ENCODE peak calls at places on chromosomes 3 and 15, in six cellular contexts. Z, J, N, S, K and L are unnamed samples.

GRCh38 chr3:166211451-166211850 is 374.2 kb upstream of the BCHE start:
- DNase-seq in S (no peak), Z (no peak), J (no peak), N (no peak), K (no peak), L (no peak)

GRCh38 chr3:122810706-122811105 is 15.8 kb downstream of the SLC49A4 start:
- DNase-seq in Z (no peak), S (no peak), J (no peak), N (no peak), K (no peak), L (no peak)

GRCh38 chr3:120348065-120348980 is 831 bp downstream of the LRRC58 start:
- DNase-seq in S (peak), N (no peak), K (peak), Z (no peak), J (no peak), L (peak)

GRCh38 chr3:154616298-154616697 is 186.3 kb upstream of the GPR149 start:
- DNase-seq in Z (no peak), S (peak), N (no peak), J (no peak), K (no peak), L (no peak)

GRCh38 chr15:85539491-85539890 is 159.1 kb downstream of the AKAP13 start:
- DNase-seq in J (no peak), N (no peak), S (no peak), K (no peak), Z (no peak), L (no peak)

GRCh38 chr3:117752984-117753717 is 1043.6 kb downstream of the TUSC7 start:
- DNase-seq in K (peak), J (no peak), N (no peak), Z (peak), S (no peak), L (peak)

GRCh38 chr15:85750807-85751730 is 43.7 kb downstream of the KLHL25 start:
- DNase-seq in K (peak), J (no peak), S (no peak), N (no peak), Z (no peak), L (peak)

GRCh38 chr3:16084887-16085286 is 89.6 kb upstream of the GALNT15 start:
- DNase-seq in S (no peak), N (no peak), K (peak), Z (peak), J (no peak), L (peak)

GRCh38 chr15:54687628-54688027 is 509.1 kb downstream of the RSL24D1 start:
- DNase-seq in Z (no peak), N (no peak), S (no peak), J (no peak), K (no peak), L (no peak)

GRCh38 chr3:188947401-188947982 is 224.3 kb upstream of the TPRG1 start:
- DNase-seq in Z (peak), K (peak), N (peak), S (no peak), J (no peak), L (peak)

DNA sequence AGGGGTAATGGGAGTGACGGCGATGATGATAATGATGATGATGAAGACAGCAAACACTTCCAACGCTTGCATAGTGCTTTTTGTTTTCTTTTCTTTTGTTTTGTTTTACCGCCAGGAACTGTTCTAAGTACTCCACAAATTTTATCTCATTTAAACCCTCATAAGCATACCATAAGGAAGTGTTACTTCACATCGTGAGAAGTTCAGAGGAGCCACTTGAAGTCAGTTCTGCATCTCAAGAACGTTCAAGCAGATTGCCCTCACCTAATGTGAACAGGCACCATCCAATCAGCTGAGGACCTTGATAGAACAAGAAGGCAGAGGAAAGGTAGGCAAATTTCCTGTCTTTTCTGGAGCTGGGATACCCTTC is 104.1 kb downstream of the LSM3 start:
- DNase-seq in Z (no peak), N (no peak), K (no peak), S (no peak), J (no peak), L (no peak)
- H3K4me3 ChIP-seq in Z (no peak), N (no peak), K (no peak), S (no peak), J (no peak), L (no peak)

DNA sequence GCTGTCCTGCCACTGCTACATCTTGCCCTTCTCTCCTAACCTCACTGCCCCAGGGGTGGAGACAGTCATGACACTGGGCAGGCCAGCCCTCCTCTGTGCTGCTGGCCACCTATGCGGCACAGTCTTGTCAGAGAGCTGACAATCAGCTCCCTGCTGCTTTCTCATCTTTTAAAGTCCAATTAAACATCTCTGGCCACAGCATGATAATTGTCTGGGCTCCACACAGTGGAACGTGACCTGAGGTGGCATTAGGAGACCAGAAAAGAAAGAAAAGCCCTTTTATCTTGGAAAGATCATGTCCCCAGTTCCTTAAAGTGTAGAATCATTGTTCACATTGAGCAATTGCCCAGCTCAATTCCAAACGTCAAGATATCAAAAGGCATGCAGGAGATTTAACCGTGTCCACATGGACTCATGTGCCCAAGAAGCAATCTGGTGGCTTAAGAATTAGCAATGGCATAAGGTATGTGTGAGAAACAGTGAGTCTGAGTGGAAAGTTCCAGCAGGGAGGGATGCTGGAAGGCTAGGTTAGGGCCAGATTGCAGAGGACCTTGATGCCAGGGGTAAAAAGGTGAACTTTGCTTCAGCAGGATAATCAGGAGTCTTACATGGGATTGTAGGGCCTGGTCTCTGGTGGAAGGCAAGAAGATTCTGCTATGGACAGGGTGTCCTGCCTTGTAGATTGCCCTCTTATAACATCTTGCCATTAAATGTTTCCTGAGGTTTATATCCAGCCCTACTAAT is 15.3 kb upstream of the CACNA1D start:
- DNase-seq in S (no peak), Z (no peak), J (no peak), N (no peak), K (no peak), L (no peak)
- H3K4me3 ChIP-seq in S (no peak), Z (no peak), J (no peak), N (no peak), K (no peak), L (no peak)

GRCh38 chr15:68428431-68428940 is 3.5 kb downstream of the ITGA11 start:
- DNase-seq in S (no peak), K (no peak), N (no peak), Z (no peak), J (no peak), L (no peak)
- H3K4me3 ChIP-seq in S (no peak), K (peak), N (no peak), Z (no peak), J (no peak), L (no peak)

GRCh38 chr3:18426597-18426996 is 1.5 kb upstream of the SATB1 start:
- DNase-seq in K (no peak), N (no peak), S (no peak), Z (no peak), J (no peak), L (no peak)
- H3K4me3 ChIP-seq in K (no peak), N (no peak), S (no peak), Z (no peak), J (no peak), L (no peak)

DNA sequence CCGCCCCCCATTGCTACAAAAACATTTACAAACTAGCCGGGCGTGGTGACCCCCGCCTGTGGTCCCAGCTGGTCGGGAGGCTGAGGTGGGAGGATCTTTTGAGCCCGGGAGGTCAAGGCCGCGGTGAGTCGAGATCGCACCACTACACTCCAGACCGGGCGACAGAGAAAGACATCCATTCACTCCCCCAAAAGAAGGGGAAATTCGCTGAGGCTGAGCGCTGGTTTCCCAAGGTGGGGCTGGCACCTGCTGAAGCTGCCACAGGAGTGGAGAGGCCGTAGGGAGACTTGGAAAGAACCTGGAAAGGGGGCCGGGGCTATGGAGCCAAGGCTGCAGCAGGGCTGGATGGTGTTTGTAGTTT is 735 bp upstream of the CRTC3 start:
- DNase-seq in K (no peak), N (no peak), S (no peak), Z (no peak), J (no peak), L (no peak)
- H3K4me3 ChIP-seq in K (peak), N (peak), S (peak), Z (peak), J (peak), L (no peak)

GRCh38 chr15:93241696-93242585 is 152.9 kb upstream of the RGMA start:
- DNase-seq in S (no peak), N (no peak), Z (no peak), J (no peak), K (no peak), L (no peak)
- H3K4me3 ChIP-seq in S (no peak), N (no peak), Z (no peak), J (no peak), K (no peak), L (no peak)

GRCh38 chr3:142964150-142964498 is 650 bp upstream of the PAQR9 start:
- DNase-seq in N (no peak), K (no peak), J (no peak), S (no peak), Z (no peak), L (peak)
- H3K4me3 ChIP-seq in N (peak), K (peak), J (peak), S (no peak), Z (peak), L (peak)